ENCODE peak calls at places on chromosomes 2 and 18, in eight cellular contexts. U is cardiac muscle cell; B is PC-9; C is fibroblast of lung; V is body of pancreas; Z is CD8-positive, alpha-beta T cell; K is left lung; A is bronchial epithelial cell. H is an unnamed sample. For H3K36me3, the result is how much of the 10 kb centered on the place peaks cover.

GRCh38 chr2:13768274-13768673 is 864.2 kb upstream of the LRATD1 start:
- DNase-seq in Z (no peak), K (no peak), B (no peak), C (no peak), A (no peak), U (no peak), V (no peak), H (no peak)

GRCh38 chr2:203574824-203575223 is 39.7 kb upstream of the RAPH1 start:
- DNase-seq in V (no peak), Z (no peak), K (no peak), B (no peak), A (no peak), C (no peak), U (no peak), H (no peak)

GRCh38 chr2:48993576-48993975 is 160.7 kb downstream of the FSHR start:
- DNase-seq in Z (no peak), B (no peak), K (no peak), V (no peak), U (no peak), C (no peak), A (no peak), H (no peak)

GRCh38 chr2:67260348-67261277 is 136.5 kb upstream of the ETAA1 start:
- DNase-seq in Z (no peak), U (no peak), B (no peak), A (peak), K (peak), C (peak), V (peak), H (peak)

GRCh38 chr2:120499784-120500495 is 154.0 kb downstream of the INHBB start:
- DNase-seq in A (peak), C (no peak), U (no peak), Z (no peak), K (no peak), V (no peak), B (peak), H (no peak)

GRCh38 chr18:32840962-32841361 is 68.1 kb upstream of the KLHL14 start:
- DNase-seq in V (no peak), C (no peak), A (no peak), K (no peak), Z (no peak), U (no peak), B (no peak), H (no peak)

GRCh38 chr18:54257015-54257414 is 12.3 kb upstream of the POLI start:
- DNase-seq in V (no peak), U (no peak), B (no peak), A (no peak), K (no peak), Z (no peak), C (peak), H (no peak)

GRCh38 chr2:165582409-165582808 is 112.9 kb downstream of the CSRNP3 start:
- DNase-seq in K (no peak), A (no peak), Z (no peak), C (peak), U (no peak), B (no peak), V (no peak), H (no peak)

GRCh38 chr2:240499309-240500301 is 58.2 kb downstream of the ANKMY1 start:
- DNase-seq in Z (no peak), V (peak), U (no peak), C (no peak), K (no peak), A (no peak), B (no peak), H (no peak)

GRCh38 chr2:50594233-50594632 is 437.7 kb downstream of the NRXN1 start:
- DNase-seq in Z (no peak), C (no peak), U (no peak), B (no peak), A (peak), V (no peak), K (no peak), H (no peak)

GRCh38 chr2:152335016-152335850 is at the start of gene FMNL2:
- DNase-seq in B (peak), K (peak), A (peak), V (peak), C (peak), Z (no peak), U (peak), H (no peak)

GRCh38 chr2:29522951-29523669 is 398.3 kb downstream of the ALK start:
- DNase-seq in V (no peak), K (no peak), U (no peak), Z (no peak), A (peak), C (peak), B (no peak), H (no peak)

GRCh38 chr2:85797959-85798358 is 44.2 kb downstream of the ATOH8 start:
- DNase-seq in V (peak), C (peak), U (peak), Z (no peak), K (no peak), B (no peak), A (peak), H (no peak)

GRCh38 chr2:239306274-239307220 is 94.3 kb downstream of the HDAC4 start:
- DNase-seq in K (no peak), Z (no peak), U (no peak), V (peak), B (no peak), A (no peak), C (no peak), H (no peak)

GRCh38 chr2:150484461-150484931 is 3.0 kb downstream of the RND3 start:
- DNase-seq in K (no peak), V (no peak), A (peak), U (no peak), B (no peak), Z (no peak), C (peak), H (no peak)

GRCh38 chr2:176158306-176158643 is 1.2 kb downstream of the HOXD3 start:
- DNase-seq in V (no peak), A (no peak), Z (no peak), C (no peak), B (no peak), K (no peak), U (no peak), H (no peak)

GRCh38 chr2:234852941-234853340 is 98.9 kb upstream of the SH3BP4 start:
- DNase-seq in A (no peak), C (no peak), K (no peak), U (no peak), Z (no peak), B (no peak), V (no peak), H (no peak)

GRCh38 chr18:44028109-44028508 is 652.6 kb upstream of the SETBP1 start:
- DNase-seq in C (no peak), K (no peak), V (no peak), A (no peak), B (no peak), Z (no peak), U (no peak), H (no peak)

GRCh38 chr2:174593574-174594203 is 3.9 kb downstream of the WIPF1 start:
- DNase-seq in A (no peak), Z (peak), V (no peak), K (no peak), C (peak), U (no peak), B (no peak), H (no peak)

GRCh38 chr2:163348843-163349395 is 386.9 kb downstream of the FIGN start:
- DNase-seq in C (peak), V (no peak), A (no peak), K (peak), U (peak), B (peak), Z (no peak), H (peak)

GRCh38 chr2:224412064-224412921 is 10.4 kb upstream of the FAM124B start:
- DNase-seq in B (no peak), A (peak), K (no peak), U (no peak), V (no peak), Z (no peak), C (peak), H (peak)

GRCh38 chr2:19949071-19949470 is 40.8 kb downstream of the WDR35 start:
- DNase-seq in A (no peak), V (no peak), C (peak), B (no peak), U (no peak), Z (no peak), K (no peak), H (no peak)

DNA sequence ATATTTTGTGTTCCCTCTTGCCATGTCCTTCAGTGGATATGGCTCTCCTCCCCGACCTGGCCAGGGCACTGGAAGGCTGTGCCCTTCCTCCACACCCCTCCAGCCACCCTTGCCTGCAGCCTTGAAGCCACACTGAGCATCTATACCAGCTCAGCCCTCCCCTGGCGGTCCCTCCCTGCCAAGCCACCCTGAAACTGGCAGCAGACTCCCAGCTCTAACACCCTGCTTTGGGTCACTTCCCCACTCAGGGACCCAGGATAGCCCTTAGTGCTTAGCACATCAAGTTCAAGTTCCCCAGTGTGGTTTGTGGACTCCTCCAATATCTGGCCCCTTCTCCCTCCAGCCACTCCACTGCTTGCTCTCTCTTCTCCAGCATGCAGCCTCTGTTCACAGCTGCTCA is 89.4 kb downstream of the TNS1 start:
- DNase-seq in B (no peak), Z (no peak), C (no peak), U (no peak), V (no peak), K (no peak), A (no peak), H (no peak)
- H3K4me3 ChIP-seq in B (no peak), Z (no peak), C (no peak), U (no peak), V (no peak), K (no peak), A (no peak), H (no peak)

GRCh38 chr18:8479826-8480225 is 129.4 kb upstream of the RAB12 start:
- DNase-seq in C (no peak), A (no peak), K (no peak), V (no peak), B (no peak), U (no peak), Z (no peak), H (no peak)

GRCh38 chr18:8478166-8478967 is 130.9 kb upstream of the RAB12 start:
- DNase-seq in U (peak), B (peak), A (peak), K (peak), Z (peak), C (peak), V (peak), H (no peak)

GRCh38 chr18:8478968-8479370 is 130.3 kb upstream of the RAB12 start:
- DNase-seq in U (no peak), B (no peak), C (no peak), Z (no peak), A (no peak), K (no peak), V (no peak), H (no peak)

GRCh38 chr18:8477615-8478014 is 131.6 kb upstream of the RAB12 start:
- DNase-seq in Z (no peak), C (no peak), A (no peak), V (no peak), B (no peak), U (no peak), K (no peak), H (no peak)

GRCh38 chr18:8480506-8481328 is 128.5 kb upstream of the RAB12 start:
- DNase-seq in K (no peak), V (peak), A (peak), B (peak), U (peak), Z (no peak), C (peak), H (peak)
- TF ChIP-seq CTCF in K (peak), V (no peak), A (peak), B (peak), U (peak), Z (no peak), C (peak), H (peak)

GRCh38 chr18:13625355-13625754 is 101.0 kb downstream of the FAM210A start:
- DNase-seq in C (no peak), Z (no peak), K (no peak), V (no peak), U (no peak), A (no peak), B (no peak), H (no peak)
- H3K36me3 ChIP-seq in C (under half), Z (under half), K (under half), V (under half), U (under half), A (under half), B (under half), H (under half)

DNA sequence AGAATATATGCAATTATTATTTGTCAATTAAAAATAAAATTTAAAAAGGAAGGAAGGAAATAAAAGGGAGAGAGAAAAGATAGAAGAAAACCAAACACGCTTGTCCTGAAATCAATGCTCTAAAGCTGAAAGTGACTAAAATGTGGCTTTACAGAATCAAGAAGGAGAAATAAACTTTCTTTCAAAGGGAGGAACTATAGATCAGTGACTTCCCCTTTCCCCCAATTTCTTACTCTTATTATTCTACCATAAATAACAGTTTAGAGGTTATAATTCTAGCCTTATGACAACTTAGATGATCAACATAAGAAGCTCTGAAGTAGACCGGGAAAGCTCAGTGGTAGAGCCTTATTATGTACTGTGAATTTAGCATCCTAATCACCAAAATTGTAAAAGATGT is 122.5 kb downstream of the ARHGAP15 start:
- DNase-seq in B (no peak), Z (no peak), V (no peak), C (no peak), K (no peak), A (no peak), U (no peak), H (no peak)
- H3K4me3 ChIP-seq in B (no peak), Z (no peak), V (no peak), C (no peak), K (no peak), A (no peak), U (no peak), H (no peak)